ENCODE peak calls at places on chromosomes 11 and 22, in six cellular contexts. E is AG04450; L is colonic mucosa; W is mammary epithelial cell; Z is PC-3; N is CD4-positive, alpha-beta memory T cell. K is an unnamed sample.
A peak's percentile ranks its signal among the peaks of the same experiment; 100 is the strongest.

GRCh38 chr22:29351891-29352290 is 36.4 kb upstream of the RASL10A start:
- DNase-seq in E (no peak), W (no peak), Z (no peak), L (no peak), N (no peak), K (no peak)

GRCh38 chr11:64063741-64064140 is 28.0 kb downstream of the FLRT1 start:
- DNase-seq in E (no peak), L (no peak), W (no peak), Z (no peak), N (no peak), K (no peak)

GRCh38 chr11:83819936-83820549 is 533.9 kb upstream of the CCDC90B start:
- DNase-seq in L (no peak), E (peak; percentile 52), N (no peak), W (peak; percentile 48), Z (peak; percentile 80), K (no peak)

GRCh38 chr11:34905666-34906065 is 10.5 kb downstream of the APIP start:
- DNase-seq in E (no peak), N (no peak), W (no peak), Z (no peak), L (no peak), K (no peak)

GRCh38 chr11:72430743-72431570 is 3.4 kb downstream of the CLPB start:
- DNase-seq in W (peak; percentile 30), Z (peak; percentile 68), E (peak; percentile 18), L (no peak), N (peak; percentile 46), K (no peak)

GRCh38 chr11:16770016-16770415 is 31.6 kb downstream of the C11orf58 start:
- DNase-seq in L (no peak), W (no peak), N (no peak), Z (no peak), E (no peak), K (no peak)

GRCh38 chr11:76445122-76446084 is 585 bp downstream of the EMSY start:
- DNase-seq in E (peak; percentile 72), Z (peak; percentile 91), L (peak; percentile 86), N (peak; percentile 36), W (peak; percentile 89), K (peak; percentile 32)

GRCh38 chr22:47534150-47535133 is 772.0 kb downstream of the TBC1D22A start:
- DNase-seq in N (no peak), Z (no peak), E (no peak), L (no peak), W (no peak), K (no peak)

GRCh38 chr11:6654281-6655019 is 1.2 kb downstream of the DCHS1 start:
- DNase-seq in E (no peak), W (no peak), Z (no peak), L (no peak), N (no peak), K (no peak)

GRCh38 chr11:103652013-103652412 is 384.4 kb upstream of the DDI1 start:
- DNase-seq in E (no peak), Z (peak; percentile 52), L (no peak), W (peak; percentile 66), N (no peak), K (no peak)

GRCh38 chr11:65658174-65659021 is 4.3 kb downstream of the RELA start:
- DNase-seq in L (no peak), E (no peak), W (no peak), N (no peak), Z (no peak), K (no peak)

GRCh38 chr11:76797341-76798201 is 14.4 kb downstream of the TSKU start:
- DNase-seq in W (no peak), Z (no peak), N (no peak), E (no peak), L (peak; percentile 18), K (no peak)

GRCh38 chr22:37309221-37310074 is 27.1 kb downstream of the CYTH4 start:
- DNase-seq in Z (no peak), E (no peak), L (no peak), N (peak; percentile 67), W (no peak), K (peak; percentile 37)

GRCh38 chr11:554824-555499 is 5.6 kb downstream of the LMNTD2 start:
- DNase-seq in E (no peak), N (peak; percentile 77), W (peak; percentile 62), Z (peak; percentile 81), L (peak; percentile 79), K (peak; percentile 69)

GRCh38 chr11:133058501-133058900 is 473.8 kb downstream of the OPCML start:
- DNase-seq in N (no peak), W (no peak), Z (no peak), E (no peak), L (no peak), K (no peak)

GRCh38 chr22:28146401-28147304 is 227.6 kb upstream of the PITPNB start:
- DNase-seq in W (no peak), N (no peak), L (no peak), E (no peak), Z (no peak), K (no peak)

GRCh38 chr11:30420233-30420787 is 97.4 kb downstream of the ARL14EP start:
- DNase-seq in L (peak; percentile 22), W (no peak), Z (no peak), E (no peak), N (no peak), K (no peak)

GRCh38 chr22:22558071-22558971 is 744 bp downstream of the PRAME start:
- DNase-seq in Z (no peak), L (no peak), E (no peak), N (no peak), W (no peak), K (no peak)

GRCh38 chr11:12716816-12717215 is 42.6 kb downstream of the TEAD1 start:
- DNase-seq in E (no peak), L (no peak), N (no peak), W (no peak), Z (no peak), K (no peak)

GRCh38 chr11:75441804-75442132 is 8.8 kb upstream of the KLHL35 start:
- DNase-seq in W (no peak), Z (no peak), L (no peak), N (no peak), E (no peak), K (no peak)

GRCh38 chr11:56045538-56045937 is 18.1 kb downstream of the OR5AS1 start:
- DNase-seq in N (no peak), E (no peak), Z (no peak), L (no peak), W (no peak), K (no peak)

GRCh38 chr11:1153105-1153950 is 4.4 kb upstream of the MUC5AC start:
- DNase-seq in W (no peak), N (no peak), E (no peak), Z (peak; percentile 48), L (peak; percentile 15), K (no peak)

GRCh38 chr11:121721961-121722360 is 269.2 kb upstream of the SORL1-AS1 start:
- DNase-seq in L (no peak), E (no peak), N (no peak), Z (no peak), W (no peak), K (no peak)
- H3K27ac ChIP-seq in L (no peak overlapping the region), E (peak overlapping the region; percentile 77), N (no peak overlapping the region), Z (no peak overlapping the region), W (no peak overlapping the region), K (no peak overlapping the region)

DNA sequence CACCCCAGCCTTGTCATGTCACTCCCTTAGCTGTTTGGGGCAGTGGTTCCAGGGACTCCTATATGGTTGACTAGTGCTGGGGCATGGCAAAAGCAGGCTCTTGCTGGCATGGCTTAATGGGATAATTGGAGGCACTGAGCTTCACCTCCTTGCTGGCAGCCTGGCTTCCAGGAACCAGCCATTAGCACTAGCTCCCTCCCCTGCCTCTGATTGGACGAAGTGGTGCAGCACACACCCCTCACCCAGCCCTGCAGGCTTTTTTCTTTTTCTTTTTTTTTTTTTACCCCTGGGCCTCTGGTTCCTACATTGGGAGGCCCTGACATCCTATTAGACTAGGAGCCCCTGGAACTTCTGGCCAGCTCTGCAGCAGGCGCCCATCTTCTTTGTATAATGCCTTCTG is 18.6 kb downstream of the PHLDB1 start:
- DNase-seq in E (no peak), W (no peak), L (no peak), Z (no peak), N (no peak), K (no peak)
- H3K27ac ChIP-seq in E (no peak overlapping the region), W (no peak overlapping the region), L (no peak overlapping the region), Z (no peak overlapping the region), N (no peak overlapping the region), K (no peak overlapping the region)

GRCh38 chr22:46079093-46079860 is 71.0 kb upstream of the PPARA start:
- DNase-seq in L (no peak), N (no peak), E (no peak), W (peak; percentile 46), Z (no peak), K (no peak)
- H3K27ac ChIP-seq in L (peak overlapping the region; percentile 99), N (no peak overlapping the region), E (peak overlapping the region; percentile 57), W (peak overlapping the region; percentile 94), Z (peak overlapping the region; percentile 99), K (no peak overlapping the region)

GRCh38 chr11:78213526-78214330 is 25.0 kb downstream of the USP35 start:
- DNase-seq in E (no peak), Z (no peak), N (no peak), W (no peak), L (no peak), K (no peak)
- H3K27ac ChIP-seq in E (no peak overlapping the region), Z (no peak overlapping the region), N (no peak overlapping the region), W (no peak overlapping the region), L (no peak overlapping the region), K (no peak overlapping the region)

K was measured in CD8-positive, alpha-beta memory T cell.